ENCODE peak calls at places on chromosomes 16 and 17, in eight cellular contexts. One of them, this sample, is unnamed.
A peak's percentile ranks its signal among the peaks of the same experiment; 100 is the strongest.

GRCh38 chr16:58465817-58466216 is 34.1 kb upstream of the NDRG4 start:
- DNase-seq in CD4-positive, alpha-beta T cell: no peak
- DNase-seq in NCI-H2081: no peak
- DNase-seq in hepatocyte: no peak
- DNase-seq in fibroblast of villous mesenchyme: no peak
- DNase-seq in GM13976: no peak
- DNase-seq in skeletal muscle cell: no peak
- DNase-seq in Peyer's patch: no peak
- DNase-seq in this sample: no peak

GRCh38 chr16:54526916-54527315 is 240.3 kb upstream of the IRX3 start:
- DNase-seq in CD4-positive, alpha-beta T cell: no peak
- DNase-seq in NCI-H2081: no peak
- DNase-seq in hepatocyte: no peak
- DNase-seq in fibroblast of villous mesenchyme: peak; percentile 18
- DNase-seq in GM13976: no peak
- DNase-seq in skeletal muscle cell: no peak
- DNase-seq in Peyer's patch: no peak
- DNase-seq in this sample: no peak

GRCh38 chr17:81125573-81126081 is 39.7 kb upstream of the PVALEF start:
- DNase-seq in CD4-positive, alpha-beta T cell: no peak
- DNase-seq in NCI-H2081: no peak
- DNase-seq in hepatocyte: no peak
- DNase-seq in fibroblast of villous mesenchyme: no peak
- DNase-seq in GM13976: no peak
- DNase-seq in skeletal muscle cell: peak; percentile 7
- DNase-seq in Peyer's patch: no peak
- DNase-seq in this sample: no peak

GRCh38 chr17:60586288-60586974 is 13.6 kb upstream of the PPM1D start:
- DNase-seq in CD4-positive, alpha-beta T cell: no peak
- DNase-seq in NCI-H2081: no peak
- DNase-seq in hepatocyte: peak; percentile 40
- DNase-seq in fibroblast of villous mesenchyme: peak; percentile 44
- DNase-seq in GM13976: no peak
- DNase-seq in skeletal muscle cell: no peak
- DNase-seq in Peyer's patch: no peak
- DNase-seq in this sample: no peak

GRCh38 chr17:33779399-33779697 is 475.7 kb upstream of the CCL2 start:
- DNase-seq in CD4-positive, alpha-beta T cell: no peak
- DNase-seq in NCI-H2081: no peak
- DNase-seq in hepatocyte: no peak
- DNase-seq in fibroblast of villous mesenchyme: no peak
- DNase-seq in GM13976: no peak
- DNase-seq in skeletal muscle cell: no peak
- DNase-seq in Peyer's patch: no peak
- DNase-seq in this sample: no peak

GRCh38 chr16:56475226-56475625 is 23.9 kb downstream of the OGFOD1 start:
- DNase-seq in CD4-positive, alpha-beta T cell: no peak
- DNase-seq in NCI-H2081: peak; percentile 5
- DNase-seq in hepatocyte: no peak
- DNase-seq in fibroblast of villous mesenchyme: no peak
- DNase-seq in GM13976: no peak
- DNase-seq in skeletal muscle cell: no peak
- DNase-seq in Peyer's patch: no peak
- DNase-seq in this sample: no peak

GRCh38 chr17:5410594-5411272 is 8.7 kb downstream of the NUP88 start:
- DNase-seq in CD4-positive, alpha-beta T cell: no peak
- DNase-seq in NCI-H2081: no peak
- DNase-seq in hepatocyte: no peak
- DNase-seq in fibroblast of villous mesenchyme: no peak
- DNase-seq in GM13976: peak; percentile 27
- DNase-seq in skeletal muscle cell: no peak
- DNase-seq in Peyer's patch: no peak
- DNase-seq in this sample: no peak

GRCh38 chr17:56297142-56297541 is 143.9 kb downstream of the ANKFN1 start:
- DNase-seq in CD4-positive, alpha-beta T cell: peak; percentile 7
- DNase-seq in NCI-H2081: no peak
- DNase-seq in hepatocyte: no peak
- DNase-seq in fibroblast of villous mesenchyme: peak; percentile 10
- DNase-seq in GM13976: no peak
- DNase-seq in skeletal muscle cell: no peak
- DNase-seq in Peyer's patch: no peak
- DNase-seq in this sample: no peak

GRCh38 chr17:69593351-69593715 is 178.8 kb downstream of the MAP2K6 start:
- DNase-seq in CD4-positive, alpha-beta T cell: no peak
- DNase-seq in NCI-H2081: no peak
- DNase-seq in hepatocyte: no peak
- DNase-seq in fibroblast of villous mesenchyme: no peak
- DNase-seq in GM13976: no peak
- DNase-seq in skeletal muscle cell: no peak
- DNase-seq in Peyer's patch: no peak
- DNase-seq in this sample: no peak

GRCh38 chr16:11391576-11391975 is 46.3 kb downstream of the RMI2 start:
- DNase-seq in CD4-positive, alpha-beta T cell: no peak
- DNase-seq in NCI-H2081: peak; percentile 78
- DNase-seq in hepatocyte: peak; percentile 18
- DNase-seq in fibroblast of villous mesenchyme: no peak
- DNase-seq in GM13976: no peak
- DNase-seq in skeletal muscle cell: no peak
- DNase-seq in Peyer's patch: no peak
- DNase-seq in this sample: peak; percentile 92

GRCh38 chr17:79185671-79186070 is 111.0 kb downstream of the ENGASE start:
- DNase-seq in CD4-positive, alpha-beta T cell: no peak
- DNase-seq in NCI-H2081: no peak
- DNase-seq in hepatocyte: no peak
- DNase-seq in fibroblast of villous mesenchyme: no peak
- DNase-seq in GM13976: no peak
- DNase-seq in skeletal muscle cell: no peak
- DNase-seq in Peyer's patch: no peak
- DNase-seq in this sample: no peak

GRCh38 chr17:29005936-29006438 is at the start of gene SEZ6:
- DNase-seq in CD4-positive, alpha-beta T cell: peak; percentile 41
- DNase-seq in NCI-H2081: peak; percentile 59
- DNase-seq in hepatocyte: peak; percentile 89
- DNase-seq in fibroblast of villous mesenchyme: peak; percentile 65
- DNase-seq in GM13976: peak; percentile 89
- DNase-seq in skeletal muscle cell: peak; percentile 10
- DNase-seq in Peyer's patch: peak; percentile 65
- DNase-seq in this sample: peak; percentile 88

GRCh38 chr16:73000020-73000906 is 47.7 kb downstream of the ZFHX3 start:
- DNase-seq in CD4-positive, alpha-beta T cell: no peak
- DNase-seq in NCI-H2081: no peak
- DNase-seq in hepatocyte: no peak
- DNase-seq in fibroblast of villous mesenchyme: no peak
- DNase-seq in GM13976: no peak
- DNase-seq in skeletal muscle cell: peak; percentile 23
- DNase-seq in Peyer's patch: no peak
- DNase-seq in this sample: peak; percentile 55

GRCh38 chr16:66007717-66008116 is 358.8 kb upstream of the CDH5 start:
- DNase-seq in CD4-positive, alpha-beta T cell: no peak
- DNase-seq in NCI-H2081: no peak
- DNase-seq in hepatocyte: peak; percentile 8
- DNase-seq in fibroblast of villous mesenchyme: peak; percentile 23
- DNase-seq in GM13976: no peak
- DNase-seq in skeletal muscle cell: peak; percentile 69
- DNase-seq in Peyer's patch: no peak
- DNase-seq in this sample: no peak

GRCh38 chr17:81340606-81341346 is 45.7 kb upstream of the SLC38A10 start:
- DNase-seq in CD4-positive, alpha-beta T cell: no peak
- DNase-seq in NCI-H2081: no peak
- DNase-seq in hepatocyte: peak; percentile 65
- DNase-seq in fibroblast of villous mesenchyme: no peak
- DNase-seq in GM13976: no peak
- DNase-seq in skeletal muscle cell: no peak
- DNase-seq in Peyer's patch: peak; percentile 53
- DNase-seq in this sample: no peak

GRCh38 chr16:88537864-88538263 is 32.3 kb upstream of the ZC3H18 start:
- DNase-seq in CD4-positive, alpha-beta T cell: no peak
- DNase-seq in NCI-H2081: no peak
- DNase-seq in hepatocyte: no peak
- DNase-seq in fibroblast of villous mesenchyme: no peak
- DNase-seq in GM13976: no peak
- DNase-seq in skeletal muscle cell: no peak
- DNase-seq in Peyer's patch: no peak
- DNase-seq in this sample: no peak

GRCh38 chr16:52069866-52070265 is 477.1 kb downstream of the TOX3 start:
- DNase-seq in CD4-positive, alpha-beta T cell: no peak
- DNase-seq in NCI-H2081: peak; percentile 38
- DNase-seq in hepatocyte: peak; percentile 71
- DNase-seq in fibroblast of villous mesenchyme: peak; percentile 10
- DNase-seq in GM13976: no peak
- DNase-seq in skeletal muscle cell: no peak
- DNase-seq in Peyer's patch: no peak
- DNase-seq in this sample: no peak

GRCh38 chr17:64115871-64116534 is 13.9 kb downstream of the ERN1 start:
- DNase-seq in CD4-positive, alpha-beta T cell: no peak
- DNase-seq in NCI-H2081: no peak
- DNase-seq in hepatocyte: no peak
- DNase-seq in fibroblast of villous mesenchyme: peak; percentile 95
- DNase-seq in GM13976: no peak
- DNase-seq in skeletal muscle cell: peak; percentile 60
- DNase-seq in Peyer's patch: no peak
- DNase-seq in this sample: no peak

GRCh38 chr17:82300707-82301270 is 16.6 kb downstream of the CD7 start:
- DNase-seq in CD4-positive, alpha-beta T cell: peak; percentile 71
- DNase-seq in NCI-H2081: no peak
- DNase-seq in hepatocyte: peak; percentile 76
- DNase-seq in fibroblast of villous mesenchyme: peak; percentile 73
- DNase-seq in GM13976: peak; percentile 77
- DNase-seq in skeletal muscle cell: no peak
- DNase-seq in Peyer's patch: peak; percentile 86
- DNase-seq in this sample: peak; percentile 85

GRCh38 chr17:39769974-39770587 is 32.3 kb downstream of the GRB7 start:
- DNase-seq in CD4-positive, alpha-beta T cell: peak; percentile 41
- DNase-seq in NCI-H2081: peak; percentile 47
- DNase-seq in hepatocyte: peak; percentile 47
- DNase-seq in fibroblast of villous mesenchyme: peak; percentile 65
- DNase-seq in GM13976: no peak
- DNase-seq in skeletal muscle cell: no peak
- DNase-seq in Peyer's patch: no peak
- DNase-seq in this sample: no peak

GRCh38 chr16:56252835-56253234 is 61.5 kb downstream of the GNAO1 start:
- DNase-seq in CD4-positive, alpha-beta T cell: no peak
- DNase-seq in NCI-H2081: no peak
- DNase-seq in hepatocyte: no peak
- DNase-seq in fibroblast of villous mesenchyme: no peak
- DNase-seq in GM13976: no peak
- DNase-seq in skeletal muscle cell: no peak
- DNase-seq in Peyer's patch: no peak
- DNase-seq in this sample: no peak

GRCh38 chr17:70317416-70317815 is 148.1 kb downstream of the KCNJ2 start:
- DNase-seq in CD4-positive, alpha-beta T cell: no peak
- DNase-seq in NCI-H2081: no peak
- DNase-seq in hepatocyte: no peak
- DNase-seq in fibroblast of villous mesenchyme: no peak
- DNase-seq in GM13976: no peak
- DNase-seq in skeletal muscle cell: no peak
- DNase-seq in Peyer's patch: no peak
- DNase-seq in this sample: no peak

GRCh38 chr16:87178977-87179376 is 138.2 kb downstream of the C16orf95 start:
- DNase-seq in CD4-positive, alpha-beta T cell: no peak
- DNase-seq in NCI-H2081: no peak
- DNase-seq in hepatocyte: no peak
- DNase-seq in fibroblast of villous mesenchyme: peak; percentile 62
- DNase-seq in GM13976: no peak
- DNase-seq in skeletal muscle cell: no peak
- DNase-seq in Peyer's patch: no peak
- DNase-seq in this sample: no peak

GRCh38 chr16:84223456-84223855 is 16.4 kb downstream of the KCNG4 start:
- DNase-seq in CD4-positive, alpha-beta T cell: no peak
- DNase-seq in NCI-H2081: no peak
- DNase-seq in hepatocyte: no peak
- DNase-seq in fibroblast of villous mesenchyme: no peak
- DNase-seq in GM13976: no peak
- DNase-seq in skeletal muscle cell: no peak
- DNase-seq in Peyer's patch: no peak
- DNase-seq in this sample: no peak

GRCh38 chr16:84176192-84177053 is 10.4 kb downstream of the TAF1C start:
- DNase-seq in CD4-positive, alpha-beta T cell: no peak
- DNase-seq in NCI-H2081: no peak
- DNase-seq in hepatocyte: peak; percentile 8
- DNase-seq in fibroblast of villous mesenchyme: no peak
- DNase-seq in GM13976: no peak
- DNase-seq in skeletal muscle cell: no peak
- DNase-seq in Peyer's patch: no peak
- DNase-seq in this sample: no peak

GRCh38 chr16:2233872-2234812 is 2.1 kb upstream of the DNASE1L2 start:
- DNase-seq in CD4-positive, alpha-beta T cell: no peak
- DNase-seq in NCI-H2081: no peak
- DNase-seq in hepatocyte: no peak
- DNase-seq in fibroblast of villous mesenchyme: no peak
- DNase-seq in GM13976: no peak
- DNase-seq in skeletal muscle cell: no peak
- DNase-seq in Peyer's patch: peak; percentile 44
- DNase-seq in this sample: no peak